ENCODE peak calls at places on chromosomes 13 and 19, in eight cellular contexts. I, B, F, Q, J, E, A and U are unnamed samples.

GRCh38 chr13:97307882-97308624 is 85.9 kb downstream of the MBNL2 start:
- DNase-seq in J (peak; percentile 78), Q (no peak), E (peak; percentile 55), F (no peak), B (no peak), A (peak; percentile 87), I (no peak), U (no peak)

GRCh38 chr13:75621147-75621546 is 15.0 kb upstream of the LMO7 start:
- DNase-seq in A (peak; percentile 28), J (peak; percentile 76), B (no peak), I (no peak), F (no peak), Q (no peak), E (no peak), U (no peak)

GRCh38 chr13:25738342-25738771 is 313.5 kb downstream of the SHISA2 start:
- DNase-seq in E (no peak), I (no peak), B (no peak), A (peak; percentile 48), F (no peak), J (peak; percentile 24), Q (peak; percentile 30), U (no peak)

GRCh38 chr13:80083097-80083429 is 257.9 kb downstream of the SPRY2 start:
- DNase-seq in Q (no peak), A (no peak), E (no peak), F (no peak), B (no peak), I (no peak), J (no peak), U (no peak)

GRCh38 chr13:110280996-110281688 is 25.8 kb downstream of the COL4A1 start:
- DNase-seq in F (no peak), J (no peak), B (no peak), Q (no peak), A (no peak), I (no peak), E (no peak), U (no peak)

GRCh38 chr13:87677043-87677333 is 5.8 kb downstream of the SLITRK5 start:
- DNase-seq in Q (no peak), I (no peak), F (no peak), J (no peak), E (peak; percentile 25), B (no peak), A (no peak), U (no peak)

GRCh38 chr13:112791662-112792440 is 102.0 kb downstream of the ATP11A start:
- DNase-seq in B (no peak), F (no peak), A (no peak), E (no peak), I (no peak), J (no peak), Q (no peak), U (no peak)

GRCh38 chr13:45055902-45056648 is 64.2 kb upstream of the GTF2F2 start:
- DNase-seq in I (no peak), J (peak; percentile 78), A (no peak), Q (peak; percentile 28), F (no peak), E (no peak), B (no peak), U (no peak)

GRCh38 chr19:40713939-40714338 is 2.7 kb downstream of the COQ8B start:
- DNase-seq in Q (no peak), B (no peak), E (no peak), F (no peak), A (no peak), J (no peak), I (no peak), U (no peak)

GRCh38 chr13:39451301-39451700 is 151.7 kb downstream of the LHFPL6 start:
- DNase-seq in Q (no peak), B (no peak), A (peak; percentile 1), I (no peak), F (no peak), E (no peak), J (peak; percentile 9), U (no peak)

GRCh38 chr13:53151692-53152421 is 123.2 kb downstream of the OLFM4 start:
- DNase-seq in B (no peak), F (peak; percentile 7), Q (peak; percentile 60), E (peak; percentile 9), I (no peak), J (peak; percentile 2), A (no peak), U (peak; percentile 41)

GRCh38 chr19:49064029-49064629 is 489 bp downstream of the NTF4 start:
- DNase-seq in Q (no peak), E (no peak), I (no peak), A (no peak), F (no peak), J (no peak), B (no peak), U (no peak)

GRCh38 chr13:80577951-80578670 is 237.2 kb upstream of the SPRY2 start:
- DNase-seq in E (no peak), A (no peak), B (no peak), F (no peak), Q (no peak), J (no peak), I (no peak), U (no peak)

GRCh38 chr19:19587776-19588175 is 30.7 kb downstream of the PBX4 start:
- DNase-seq in B (no peak), J (no peak), I (no peak), F (no peak), E (no peak), Q (no peak), A (no peak), U (no peak)

GRCh38 chr19:17972230-17972629 is 5.3 kb downstream of the KCNN1 start:
- DNase-seq in Q (no peak), A (no peak), E (no peak), J (no peak), F (no peak), I (no peak), B (no peak), U (no peak)

GRCh38 chr13:75934889-75935288 is 298.8 kb downstream of the LMO7 start:
- DNase-seq in A (peak; percentile 21), J (peak; percentile 74), Q (no peak), B (no peak), F (no peak), I (no peak), E (no peak), U (no peak)

GRCh38 chr13:97121894-97122293 is 100.2 kb upstream of the MBNL2 start:
- DNase-seq in Q (no peak), E (no peak), A (no peak), I (no peak), B (no peak), F (no peak), J (peak; percentile 44), U (no peak)